ENCODE peak calls at places on chromosomes 4 and X, in four cellular contexts. C is GM12878, T is SK-N-SH, H is A549. G is an unnamed sample.

GRCh38 chrX:15739886-15740285 is 1.8 kb downstream of the CA5B start:
- DNase-seq in C (no peak), T (no peak), H (no peak), G (no peak)

GRCh38 chr4:53651142-53651720 is 59.9 kb upstream of the LNX1 start:
- DNase-seq in H (no peak), C (no peak), T (no peak), G (no peak)

GRCh38 chr4:81215219-81215892 is at the start of gene PRKG2:
- DNase-seq in H (no peak), C (no peak), T (no peak), G (no peak)

GRCh38 chr4:18397681-18398080 is 376.1 kb upstream of the LCORL start:
- DNase-seq in C (no peak), T (no peak), H (no peak), G (no peak)

GRCh38 chr4:740656-741282 is 35.1 kb downstream of the PCGF3 start:
- DNase-seq in C (no peak), T (no peak), H (no peak), G (no peak)

GRCh38 chr4:48575964-48576363 is 85.9 kb downstream of the ZAR1 start:
- DNase-seq in T (no peak), C (no peak), H (no peak), G (no peak)

GRCh38 chrX:20265726-20266681 is 705 bp downstream of the RPS6KA3 start:
- DNase-seq in C (no peak), T (peak), H (peak), G (no peak)

GRCh38 chrX:97524997-97525396 is 641.3 kb downstream of the RPA4 start:
- DNase-seq in H (no peak), T (no peak), C (no peak), G (no peak)

GRCh38 chrX:23434356-23434884 is 99.8 kb downstream of the PTCHD1 start:
- DNase-seq in T (no peak), C (no peak), H (no peak), G (no peak)

GRCh38 chr4:8639021-8639420 is 46.5 kb downstream of the CPZ start:
- DNase-seq in C (no peak), T (no peak), H (no peak), G (no peak)

GRCh38 chr4:159195400-159195799 is 92.5 kb downstream of the RAPGEF2 start:
- DNase-seq in T (no peak), H (no peak), C (no peak), G (no peak)

GRCh38 chr4:38162240-38162784 is 202.1 kb downstream of the PTTG2 start:
- DNase-seq in C (no peak), T (peak), H (peak), G (no peak)

GRCh38 chr4:165972747-165973146 is 99.7 kb downstream of the TLL1 start:
- DNase-seq in C (no peak), H (no peak), T (no peak), G (no peak)

GRCh38 chr4:125389713-125390112 is 75.0 kb downstream of the FAT4 start:
- DNase-seq in C (no peak), H (peak), T (no peak), G (no peak)

GRCh38 chr4:25351777-25352421 is 25.2 kb upstream of the ANAPC4 start:
- DNase-seq in H (no peak), C (no peak), T (no peak), G (no peak)

GRCh38 chr4:40265910-40266274 is 69.1 kb downstream of the RHOH start:
- DNase-seq in H (no peak), C (no peak), T (no peak), G (no peak)

GRCh38 chr4:93764647-93765246 is 63.8 kb upstream of the ATOH1 start:
- DNase-seq in C (no peak), H (peak), T (peak), G (no peak)

GRCh38 chr4:7068883-7069282 is 1.0 kb upstream of the GRPEL1 start:
- DNase-seq in T (peak), H (no peak), C (no peak), G (peak)

GRCh38 chr4:61041527-61041926 is 158.6 kb upstream of the ADGRL3 start:
- DNase-seq in T (no peak), C (no peak), H (no peak), G (no peak)

GRCh38 chr4:175412161-175412560 is 399.9 kb downstream of the GPM6A start:
- DNase-seq in T (no peak), H (no peak), C (no peak), G (no peak)

GRCh38 chr4:146252941-146253340 is 38.6 kb downstream of the REELD1 start:
- DNase-seq in C (no peak), H (no peak), T (no peak), G (no peak)

GRCh38 chrX:85244411-85245210 is 820 bp downstream of the ZNF711 start:
- DNase-seq in H (peak), T (peak), C (no peak), G (no peak)

GRCh38 chrX:29555465-29556091 is 659.8 kb upstream of the MAGEB2 start:
- DNase-seq in T (no peak), H (no peak), C (peak), G (no peak)

GRCh38 chrX:28848707-28849106 is 261.5 kb downstream of the IL1RAPL1 start:
- DNase-seq in C (no peak), T (no peak), H (no peak), G (no peak)

GRCh38 chr4:186781032-186781917 is 57.6 kb upstream of the FAT1 start:
- DNase-seq in T (no peak), H (peak), C (no peak), G (no peak)

GRCh38 chr4:17173300-17173699 is 274.9 kb upstream of the LDB2 start:
- DNase-seq in H (peak), C (no peak), T (no peak), G (no peak)

GRCh38 chr4:17169699-17170098 is 271.3 kb upstream of the LDB2 start:
- DNase-seq in C (no peak), T (no peak), H (no peak), G (no peak)

DNA sequence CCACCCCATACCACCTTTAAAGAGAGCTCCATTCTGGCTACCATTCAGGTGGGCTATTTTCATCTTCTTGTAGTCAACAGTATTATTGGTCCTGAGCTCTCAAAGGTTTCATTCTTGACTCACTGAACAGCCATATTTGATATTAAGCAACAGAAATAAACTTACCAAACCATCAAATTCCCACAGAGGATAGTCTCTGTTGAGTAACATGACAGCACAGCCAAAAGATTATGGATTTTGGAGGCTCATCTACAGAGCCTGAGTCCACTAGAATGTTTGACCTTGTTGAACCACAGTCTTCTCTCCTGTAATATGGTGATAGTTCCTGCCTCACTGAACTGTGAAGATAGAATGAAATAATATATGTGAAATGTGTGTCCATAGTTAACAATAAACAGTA is 276.3 kb upstream of the LDB2 start:
- DNase-seq in T (no peak), C (no peak), H (no peak), G (no peak)
- TF ChIP-seq CHD2 in T (no peak), C (no peak), H (no peak), G (no peak)

GRCh38 chrX:123422875-123423274 is 238.8 kb downstream of the GRIA3 start:
- DNase-seq in H (peak), T (peak), C (no peak), G (no peak)

GRCh38 chrX:123424546-123424945 is 240.5 kb downstream of the GRIA3 start:
- DNase-seq in H (peak), C (peak), T (no peak), G (no peak)

GRCh38 chrX:123425904-123426303 is 241.8 kb downstream of the GRIA3 start:
- DNase-seq in C (no peak), T (no peak), H (no peak), G (no peak)

DNA sequence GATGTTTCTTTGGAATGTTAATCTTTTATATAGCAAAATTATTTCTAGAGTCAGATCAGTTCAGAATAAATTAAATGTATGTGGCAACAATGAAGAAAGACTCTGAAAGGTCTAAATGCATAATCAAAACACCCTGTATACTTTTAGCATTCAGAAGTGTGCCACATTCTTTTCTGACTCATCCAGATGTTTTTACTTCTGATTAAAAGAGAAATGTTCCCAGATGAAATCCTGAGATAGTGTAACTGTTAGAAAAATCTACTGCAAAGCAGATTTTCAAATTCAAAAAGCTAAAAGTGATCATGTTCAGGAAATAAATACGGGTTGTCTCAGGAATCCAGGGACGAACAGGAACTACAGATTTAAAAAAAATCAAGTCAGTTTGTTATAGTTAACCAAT is 241.4 kb downstream of the GRIA3 start:
- DNase-seq in T (no peak), H (no peak), C (no peak), G (no peak)
- TF ChIP-seq CHD2 in T (no peak), H (no peak), C (no peak), G (no peak)

DNA sequence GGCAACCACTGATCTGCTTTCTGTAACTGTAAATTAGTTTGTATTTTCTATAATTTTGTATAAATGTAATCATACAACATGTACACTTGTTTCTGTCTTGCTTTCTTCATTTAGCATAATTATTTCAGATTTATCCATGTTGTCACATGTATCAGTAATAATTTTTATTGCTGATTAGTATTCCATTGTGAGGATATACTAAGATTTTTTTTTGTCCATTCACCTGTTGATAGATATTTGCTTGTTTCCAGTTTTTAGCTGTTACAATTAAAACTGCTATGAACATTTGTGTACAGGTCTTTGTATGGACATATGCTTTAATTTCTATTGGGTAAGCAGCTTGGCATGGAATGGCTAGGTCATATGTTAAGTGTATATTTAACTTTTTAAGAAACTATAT is 33.6 kb downstream of the PTPN13 start:
- DNase-seq in T (no peak), H (no peak), C (no peak), G (no peak)
- TF ChIP-seq CHD2 in T (no peak), H (no peak), C (no peak), G (no peak)

GRCh38 chr4:123501733-123502132 is 105.1 kb downstream of the SPRY1 start:
- DNase-seq in C (no peak), H (no peak), T (no peak), G (no peak)

GRCh38 chr4:123503698-123504389 is 107.2 kb downstream of the SPRY1 start:
- DNase-seq in C (no peak), H (no peak), T (no peak), G (no peak)

GRCh38 chr4:123505457-123506310 is 109.1 kb downstream of the SPRY1 start:
- DNase-seq in T (peak), H (peak), C (no peak), G (peak)

GRCh38 chr4:123506311-123506685 is 109.7 kb downstream of the SPRY1 start:
- DNase-seq in H (no peak), C (no peak), T (no peak), G (no peak)

DNA sequence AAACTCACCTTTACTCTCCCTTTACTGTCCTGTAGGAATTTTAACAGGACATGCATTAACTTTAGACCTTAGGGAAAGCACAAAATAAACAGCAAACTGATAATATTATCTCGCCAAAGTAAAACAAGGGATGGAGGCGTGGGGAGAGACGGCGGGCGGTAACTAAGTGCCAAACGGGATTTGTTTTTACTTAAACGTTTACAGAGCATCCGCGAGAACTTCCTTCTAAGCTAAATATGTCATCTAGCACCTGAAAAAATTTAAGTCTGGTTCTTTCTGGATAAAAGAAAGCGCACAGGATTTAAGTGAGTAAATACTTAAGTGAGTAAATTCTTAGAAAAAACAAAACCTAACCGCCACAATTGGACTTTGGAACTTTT is 108.5 kb downstream of the SPRY1 start:
- DNase-seq in T (no peak), C (no peak), H (peak), G (no peak)
- TF ChIP-seq CHD2 in T (no peak), C (no peak), H (no peak), G (no peak)